ENCODE peak calls at places on chromosomes 3 and 15, in nine cellular contexts. J, R, H, S, E, A, O, K and B are unnamed samples.

GRCh38 chr15:88634449-88634848 is 4.4 kb upstream of the ISG20 start:
- DNase-seq in J (no peak), R (no peak), H (no peak), S (no peak), E (no peak), A (no peak), O (no peak), K (no peak), B (no peak)

GRCh38 chr3:152773633-152774032 is 61.3 kb upstream of the P2RY1 start:
- DNase-seq in J (no peak), R (no peak), H (no peak), S (no peak), E (no peak), A (no peak), O (no peak), K (no peak), B (no peak)

GRCh38 chr3:118760611-118761606 is 273.7 kb downstream of the IGSF11 start:
- DNase-seq in J (no peak), R (no peak), H (no peak), S (no peak), E (no peak), A (no peak), O (no peak), K (no peak), B (no peak)

GRCh38 chr15:70259640-70260066 is 161.9 kb upstream of the TLE3 start:
- DNase-seq in J (no peak), R (no peak), H (no peak), S (no peak), E (peak), A (no peak), O (peak), K (no peak), B (no peak)

GRCh38 chr3:12415014-12415653 is 69.1 kb upstream of the TSEN2 start:
- DNase-seq in J (no peak), R (no peak), H (no peak), S (no peak), E (no peak), A (no peak), O (no peak), K (no peak), B (no peak)

GRCh38 chr15:65008989-65009388 is 19.3 kb upstream of the SPG21 start:
- DNase-seq in J (no peak), R (no peak), H (no peak), S (no peak), E (peak), A (no peak), O (no peak), K (no peak), B (no peak)

GRCh38 chr3:189316296-189317019 is 144.7 kb downstream of the TPRG1 start:
- DNase-seq in J (no peak), R (no peak), H (no peak), S (no peak), E (no peak), A (no peak), O (no peak), K (no peak), B (no peak)

GRCh38 chr15:75646944-75647364 is 758 bp upstream of the SNX33 start:
- DNase-seq in J (no peak), R (no peak), H (no peak), S (peak), E (peak), A (peak), O (peak), K (peak), B (no peak)

GRCh38 chr3:196179380-196180308 is 31.6 kb downstream of the ZDHHC19 start:
- DNase-seq in J (peak), R (peak), H (no peak), S (peak), E (peak), A (no peak), O (no peak), K (peak), B (peak)

GRCh38 chr15:26102988-26103387 is 239.9 kb upstream of the ATP10A start:
- DNase-seq in J (no peak), R (no peak), H (peak), S (no peak), E (no peak), A (no peak), O (no peak), K (no peak), B (no peak)

GRCh38 chr3:127264292-127264691 is 23.6 kb downstream of the PRR20G start:
- DNase-seq in J (no peak), R (no peak), H (no peak), S (no peak), E (no peak), A (no peak), O (no peak), K (no peak), B (no peak)

GRCh38 chr3:57007513-57008415 is 52.7 kb upstream of the SPATA12 start:
- DNase-seq in J (peak), R (no peak), H (peak), S (peak), E (peak), A (no peak), O (no peak), K (peak), B (no peak)

GRCh38 chr3:192816274-192816853 is 89.0 kb upstream of the FGF12 start:
- DNase-seq in J (no peak), R (no peak), H (peak), S (peak), E (peak), A (peak), O (peak), K (peak), B (peak)

GRCh38 chr15:60941448-60941847 is 287.7 kb downstream of the RORA start:
- DNase-seq in J (no peak), R (no peak), H (peak), S (peak), E (no peak), A (no peak), O (no peak), K (no peak), B (no peak)

GRCh38 chr3:194125474-194125873 is 10.5 kb upstream of the HES1 start:
- DNase-seq in J (no peak), R (no peak), H (no peak), S (no peak), E (no peak), A (no peak), O (no peak), K (no peak), B (no peak)

DNA sequence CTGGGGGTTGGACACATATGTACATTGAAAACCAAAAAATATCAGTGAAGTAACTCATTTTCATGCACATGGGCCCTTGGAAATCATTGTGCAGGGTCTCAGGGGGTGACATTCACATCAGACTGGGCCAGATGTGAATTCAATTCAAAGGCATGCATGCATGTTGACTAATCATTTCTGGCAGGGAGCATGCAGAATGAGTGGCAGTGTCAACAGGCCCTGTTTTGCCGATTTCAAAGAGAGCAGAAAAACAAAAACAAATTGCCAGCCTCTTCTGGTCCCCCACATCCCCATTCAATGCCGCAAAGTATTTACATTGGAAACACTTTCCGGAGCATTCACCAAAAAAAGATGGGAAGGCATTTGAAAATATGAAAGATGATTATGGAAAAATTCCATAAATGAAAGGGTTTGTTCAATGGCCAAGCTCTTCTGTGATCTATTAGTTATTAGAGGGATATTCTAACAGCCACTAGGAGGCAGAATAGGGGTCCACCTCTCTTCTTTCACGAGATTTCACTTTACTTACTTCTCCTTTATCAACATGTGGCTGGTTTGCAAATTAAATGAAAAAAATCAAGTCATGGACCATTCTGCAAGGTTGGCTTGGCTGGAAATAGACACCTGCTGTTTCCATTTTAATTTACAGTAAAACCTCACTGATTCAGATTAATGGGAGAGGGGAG is 119.9 kb upstream of the FEZF2 start:
- DNase-seq in J (no peak), R (no peak), H (no peak), S (no peak), E (peak), A (no peak), O (no peak), K (no peak), B (no peak)
- TF ChIP-seq CTCF in J (no peak), R (no peak), H (peak), S (peak), E (peak), A (peak), O (peak), K (no peak), B (peak)

GRCh38 chr15:38560456-38560926 is 4.1 kb downstream of the RASGRP1 start:
- DNase-seq in J (no peak), R (no peak), H (no peak), S (no peak), E (no peak), A (no peak), O (no peak), K (no peak), B (no peak)

GRCh38 chr15:38565287-38565670 is 665 bp upstream of the RASGRP1 start:
- DNase-seq in J (no peak), R (no peak), H (no peak), S (no peak), E (no peak), A (no peak), O (no peak), K (no peak), B (no peak)

GRCh38 chr15:38562278-38562677 is 2.3 kb downstream of the RASGRP1 start:
- DNase-seq in J (no peak), R (no peak), H (no peak), S (no peak), E (no peak), A (no peak), O (no peak), K (no peak), B (no peak)

GRCh38 chr15:38564557-38565286 is at the start of gene RASGRP1:
- DNase-seq in J (no peak), R (peak), H (peak), S (peak), E (peak), A (peak), O (peak), K (peak), B (peak)

GRCh38 chr15:38563723-38564519 is 693 bp downstream of the RASGRP1 start:
- DNase-seq in J (peak), R (peak), H (no peak), S (peak), E (peak), A (peak), O (peak), K (peak), B (peak)
- TF ChIP-seq CTCF in J (peak), R (no peak), H (peak), S (peak), E (peak), A (peak), O (peak), K (peak), B (peak)

GRCh38 chr3:112304611-112305010 is 10.6 kb upstream of the SLC9C1 start:
- DNase-seq in J (no peak), R (no peak), H (peak), S (no peak), E (no peak), A (no peak), O (peak), K (no peak), B (no peak)
- TF ChIP-seq CTCF in J (no peak), R (no peak), H (peak), S (no peak), E (no peak), A (no peak), O (peak), K (peak), B (peak)

GRCh38 chr3:140091143-140091542 is 156.2 kb downstream of the CLSTN2 start:
- DNase-seq in J (no peak), R (no peak), H (no peak), S (no peak), E (no peak), A (no peak), O (no peak), K (no peak), B (no peak)

GRCh38 chr3:140089403-140090072 is 154.6 kb downstream of the CLSTN2 start:
- DNase-seq in J (no peak), R (no peak), H (no peak), S (no peak), E (no peak), A (no peak), O (no peak), K (no peak), B (no peak)

GRCh38 chr3:140093742-140094141 is 158.8 kb downstream of the CLSTN2 start:
- DNase-seq in J (peak), R (no peak), H (no peak), S (peak), E (no peak), A (no peak), O (no peak), K (peak), B (no peak)

GRCh38 chr3:140096037-140096436 is 161.1 kb downstream of the CLSTN2 start:
- DNase-seq in J (no peak), R (no peak), H (no peak), S (no peak), E (no peak), A (no peak), O (no peak), K (no peak), B (no peak)

DNA sequence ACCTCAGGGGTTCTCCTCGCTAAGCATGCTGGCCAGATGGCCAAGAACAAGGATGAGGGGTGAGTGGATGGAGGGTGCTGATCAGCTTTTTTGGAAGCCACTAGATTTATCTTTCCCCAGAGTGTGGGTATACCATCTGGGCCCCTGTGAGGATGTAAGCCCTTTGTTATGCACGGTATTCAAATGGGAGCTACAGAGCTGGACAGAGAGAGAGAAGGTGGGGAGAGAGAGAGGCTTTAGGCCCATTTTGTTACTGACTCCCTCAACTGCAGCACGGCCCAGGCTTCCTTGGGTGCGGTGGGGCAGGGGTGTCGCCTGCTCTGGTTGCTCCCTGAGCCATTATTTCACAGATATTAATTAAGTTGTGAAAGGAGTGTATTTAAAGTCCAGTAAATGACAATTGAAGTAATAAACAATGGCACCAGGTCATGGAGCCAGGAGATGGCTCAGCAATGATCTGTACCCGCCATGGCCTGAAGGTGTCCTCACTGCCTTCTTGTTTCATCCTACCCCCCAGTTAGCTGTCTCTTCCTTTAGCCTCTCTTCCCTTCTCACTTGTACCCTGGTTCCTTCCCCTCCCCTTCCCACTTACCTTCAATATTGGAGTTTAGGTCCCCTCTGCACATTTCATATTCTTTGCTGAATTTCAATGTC is 158.0 kb downstream of the CLSTN2 start:
- DNase-seq in J (no peak), R (no peak), H (no peak), S (no peak), E (no peak), A (no peak), O (peak), K (no peak), B (no peak)
- TF ChIP-seq CTCF in J (no peak), R (no peak), H (no peak), S (no peak), E (peak), A (no peak), O (no peak), K (no peak), B (peak)

DNA sequence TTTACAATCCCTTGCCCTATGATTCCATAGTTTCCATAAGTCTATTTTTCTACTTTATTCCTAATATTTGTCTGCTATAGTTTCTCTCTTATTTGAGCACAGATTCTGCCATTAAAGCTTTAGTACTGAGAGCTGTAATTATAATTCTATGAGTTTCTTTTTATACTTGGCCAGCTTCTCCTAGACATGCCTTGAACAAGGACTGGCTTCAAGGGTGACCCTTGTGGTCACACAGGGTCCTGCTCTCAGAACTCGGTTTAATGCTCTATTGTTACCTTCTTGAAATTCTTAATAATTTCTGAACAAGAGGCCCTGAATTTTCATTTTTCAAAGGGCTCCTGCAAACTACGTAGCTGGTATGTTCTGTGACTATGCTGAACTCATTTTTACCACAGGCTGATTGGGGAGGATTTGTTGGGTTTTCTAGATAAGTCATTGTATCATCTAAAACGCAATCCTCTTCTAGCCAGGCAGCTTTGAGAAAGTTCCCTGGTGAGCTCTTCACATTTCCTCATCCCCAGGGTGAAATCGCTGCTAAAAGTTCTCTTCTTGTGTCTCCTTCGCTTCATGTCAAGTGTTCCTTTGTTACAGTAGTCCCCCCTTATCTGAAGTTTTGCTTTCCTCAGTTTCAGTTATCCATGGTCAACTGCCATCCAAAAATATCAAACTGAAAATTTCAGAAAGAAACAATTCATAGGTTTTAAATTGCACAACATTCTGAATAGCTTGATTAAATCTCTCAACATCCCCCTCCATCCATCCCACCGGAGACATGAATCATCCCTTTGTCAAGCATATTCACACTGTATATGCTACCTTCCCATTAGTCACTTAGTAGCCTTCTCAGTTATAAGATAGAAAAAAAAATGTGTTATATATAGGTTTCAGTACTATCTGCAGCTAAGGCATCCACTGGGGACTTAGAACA is 12.6 kb upstream of the PLCL2 start:
- DNase-seq in J (no peak), R (no peak), H (no peak), S (no peak), E (peak), A (no peak), O (no peak), K (no peak), B (no peak)
- TF ChIP-seq CTCF in J (no peak), R (no peak), H (peak), S (no peak), E (no peak), A (no peak), O (no peak), K (no peak), B (no peak)

DNA sequence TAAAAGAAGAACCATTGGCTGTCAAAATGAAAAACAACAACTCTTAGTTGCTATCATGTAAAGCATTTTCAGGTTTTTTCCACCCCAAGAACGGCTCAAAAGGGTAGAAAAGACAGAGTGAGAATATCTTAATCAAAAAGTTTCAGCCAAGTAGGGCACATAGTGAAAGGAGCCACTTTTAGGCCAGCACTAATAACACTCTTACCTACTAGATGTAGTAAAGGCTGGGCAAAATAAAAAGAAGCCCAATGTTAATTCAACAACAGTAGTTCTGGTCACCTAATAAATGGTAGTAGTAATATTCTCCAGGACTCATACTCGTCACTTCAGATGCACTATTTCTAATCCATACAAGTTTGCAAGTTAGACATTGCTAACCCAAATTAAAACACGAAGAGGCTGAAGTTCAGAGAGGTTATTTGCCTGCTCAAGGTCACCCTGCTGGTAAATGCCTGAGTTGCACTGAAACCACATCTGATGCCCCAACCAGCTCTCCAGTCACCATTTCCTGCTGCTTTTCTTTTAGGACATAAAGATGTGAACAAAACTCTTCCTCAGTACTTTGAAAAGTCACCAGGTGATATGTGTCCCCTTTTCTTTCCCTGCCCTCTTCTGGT is 7.5 kb downstream of the GOLIM4 start:
- DNase-seq in J (no peak), R (no peak), H (no peak), S (no peak), E (peak), A (peak), O (peak), K (peak), B (no peak)
- TF ChIP-seq CTCF in J (no peak), R (no peak), H (peak), S (no peak), E (peak), A (peak), O (peak), K (peak), B (peak)

GRCh38 chr15:91912336-91912735 is 58.8 kb downstream of the SLCO3A1 start:
- DNase-seq in J (no peak), R (no peak), H (no peak), S (no peak), E (no peak), A (no peak), O (no peak), K (no peak), B (no peak)

GRCh38 chr15:91917991-91918390 is 64.5 kb downstream of the SLCO3A1 start:
- DNase-seq in J (no peak), R (no peak), H (no peak), S (no peak), E (no peak), A (no peak), O (no peak), K (no peak), B (no peak)

GRCh38 chr15:91919014-91919534 is 65.6 kb downstream of the SLCO3A1 start:
- DNase-seq in J (no peak), R (no peak), H (no peak), S (no peak), E (no peak), A (no peak), O (no peak), K (no peak), B (no peak)

GRCh38 chr15:91916051-91916450 is 62.5 kb downstream of the SLCO3A1 start:
- DNase-seq in J (no peak), R (no peak), H (no peak), S (no peak), E (no peak), A (no peak), O (no peak), K (no peak), B (no peak)

GRCh38 chr15:91915576-91915975 is 62.1 kb downstream of the SLCO3A1 start:
- DNase-seq in J (no peak), R (no peak), H (no peak), S (no peak), E (no peak), A (no peak), O (no peak), K (no peak), B (no peak)
- TF ChIP-seq CTCF in J (no peak), R (no peak), H (no peak), S (no peak), E (no peak), A (no peak), O (no peak), K (no peak), B (no peak)

DNA sequence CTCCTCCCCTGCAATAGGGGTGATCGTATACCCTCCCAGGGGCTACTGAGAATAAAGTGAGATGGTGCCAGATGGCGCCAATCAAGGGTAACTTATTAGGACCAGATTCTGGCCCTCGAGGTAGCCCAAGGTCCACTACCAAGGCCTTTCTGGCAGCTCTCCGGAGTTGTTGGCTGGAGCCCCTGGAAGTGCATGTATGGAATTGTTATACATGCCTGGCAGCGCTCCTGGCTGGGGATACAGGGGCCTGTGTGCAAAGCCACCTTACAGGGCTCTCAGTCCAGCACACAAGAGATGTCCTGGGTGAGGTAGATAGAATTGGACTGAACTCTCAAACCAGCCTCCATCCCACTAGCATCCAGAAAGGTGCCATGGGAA is 15.5 kb downstream of the C3orf18 start:
- DNase-seq in J (no peak), R (no peak), H (no peak), S (no peak), E (no peak), A (no peak), O (no peak), K (no peak), B (no peak)
- TF ChIP-seq CTCF in J (no peak), R (no peak), H (no peak), S (no peak), E (no peak), A (no peak), O (no peak), K (no peak), B (no peak)

GRCh38 chr3:63791974-63792373 is 27.1 kb upstream of the C3orf49 start:
- DNase-seq in J (no peak), R (no peak), H (peak), S (peak), E (peak), A (no peak), O (no peak), K (peak), B (no peak)
- TF ChIP-seq CTCF in J (no peak), R (no peak), H (peak), S (peak), E (no peak), A (no peak), O (no peak), K (peak), B (peak)